ENCODE peak calls at places on chromosomes 5 and 9, in five cellular contexts. Y, D, W, S and V are unnamed samples.

GRCh38 chr9:133144887-133145466 is 18.7 kb downstream of the GBGT1 start:
- DNase-seq in Y (no peak), D (no peak), W (no peak), S (no peak), V (no peak)

GRCh38 chr5:179270581-179271300 is 74.5 kb downstream of the ADAMTS2 start:
- DNase-seq in Y (peak; percentile 92), D (no peak), W (peak; percentile 56), S (peak; percentile 38), V (no peak)

GRCh38 chr5:56608216-56608925 is 207.0 kb upstream of the MAP3K1 start:
- DNase-seq in Y (no peak), D (no peak), W (peak; percentile 33), S (no peak), V (no peak)

GRCh38 chr5:149901511-149901910 is 43.1 kb downstream of the PDE6A start:
- DNase-seq in Y (no peak), D (no peak), W (no peak), S (no peak), V (no peak)

GRCh38 chr9:126155756-126156664 is 170.6 kb upstream of the MVB12B start:
- DNase-seq in Y (no peak), D (no peak), W (no peak), S (no peak), V (no peak)

GRCh38 chr5:77882670-77883257 is 106.6 kb upstream of the TBCA start:
- DNase-seq in Y (peak; percentile 85), D (no peak), W (peak; percentile 70), S (peak; percentile 59), V (no peak)

GRCh38 chr9:89461302-89461701 is 36.6 kb downstream of the SEMA4D start:
- DNase-seq in Y (peak; percentile 81), D (no peak), W (peak; percentile 87), S (peak; percentile 84), V (no peak)

GRCh38 chr9:126625329-126626116 is 11.8 kb downstream of the LMX1B start:
- DNase-seq in Y (no peak), D (no peak), W (no peak), S (no peak), V (no peak)

GRCh38 chr9:129457325-129457779 is 163.5 kb downstream of the C9orf50 start:
- DNase-seq in Y (no peak), D (no peak), W (no peak), S (no peak), V (no peak)

GRCh38 chr9:117825609-117826347 is 121.6 kb downstream of the TLR4 start:
- DNase-seq in Y (no peak), D (peak; percentile 40), W (no peak), S (no peak), V (no peak)

GRCh38 chr5:53019320-53019719 is 30.2 kb downstream of the ITGA2 start:
- DNase-seq in Y (peak; percentile 75), D (no peak), W (peak; percentile 87), S (peak; percentile 82), V (no peak)

GRCh38 chr5:124841829-124842712 is 95.6 kb upstream of the ZNF608 start:
- DNase-seq in Y (peak; percentile 66), D (no peak), W (peak; percentile 25), S (peak; percentile 20), V (no peak)

GRCh38 chr5:135662683-135663082 is 83.9 kb upstream of the CXCL14 start:
- DNase-seq in Y (no peak), D (no peak), W (no peak), S (no peak), V (no peak)

GRCh38 chr5:170434953-170435605 is 45.9 kb upstream of the KCNMB1 start:
- DNase-seq in Y (peak; percentile 69), D (no peak), W (peak; percentile 26), S (peak; percentile 4), V (peak; percentile 62)

DNA sequence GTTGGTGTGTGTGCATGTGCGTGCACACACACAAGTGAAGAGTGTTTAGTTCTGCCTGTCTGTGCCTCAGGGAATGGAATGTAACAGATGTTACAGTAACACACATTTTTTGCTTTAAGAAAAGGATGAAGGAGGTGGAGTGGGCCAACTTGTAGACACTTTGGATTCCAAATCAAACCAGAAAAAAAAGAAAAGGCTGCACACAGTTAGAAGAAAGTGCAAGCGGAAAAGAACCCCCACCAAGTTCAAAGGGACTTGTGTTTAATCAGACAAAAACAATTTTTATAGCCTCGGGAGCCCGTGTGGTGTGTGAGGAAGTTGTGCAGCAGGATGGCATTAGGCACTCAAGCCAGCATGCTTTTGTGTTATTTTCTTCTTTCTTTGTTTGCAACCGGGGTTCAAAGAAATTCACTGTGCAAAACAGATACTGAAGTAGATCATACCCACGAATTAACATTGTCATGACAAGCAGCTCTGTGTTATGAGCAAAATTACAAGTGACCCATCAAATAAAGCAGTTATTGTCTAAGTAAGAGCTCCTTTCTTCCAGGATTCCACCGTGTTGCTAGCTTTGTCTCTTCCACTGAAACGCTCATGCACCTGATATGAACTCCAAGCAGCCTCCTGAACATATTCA is 189.5 kb downstream of the SEMA5A start:
- DNase-seq in Y (no peak), D (no peak), W (peak; percentile 59), S (peak; percentile 47), V (no peak)
- TF ChIP-seq CTCF in Y (no peak), D (no peak), W (no peak), S (no peak), V (no peak)

GRCh38 chr9:137199411-137200121 is 975 bp downstream of the TPRN start:
- DNase-seq in Y (peak; percentile 47), D (no peak), W (peak; percentile 30), S (no peak), V (no peak)

GRCh38 chr9:137200311-137201204 is at the start of gene TPRN:
- DNase-seq in Y (peak; percentile 100), D (peak; percentile 95), W (peak; percentile 98), S (peak; percentile 95), V (peak; percentile 99)

GRCh38 chr9:137198748-137199276 is 1.7 kb downstream of the TPRN start:
- DNase-seq in Y (no peak), D (no peak), W (no peak), S (no peak), V (peak; percentile 63)

GRCh38 chr9:137195525-137196220 is 4.9 kb downstream of the TPRN start:
- DNase-seq in Y (no peak), D (no peak), W (no peak), S (no peak), V (peak; percentile 94)

DNA sequence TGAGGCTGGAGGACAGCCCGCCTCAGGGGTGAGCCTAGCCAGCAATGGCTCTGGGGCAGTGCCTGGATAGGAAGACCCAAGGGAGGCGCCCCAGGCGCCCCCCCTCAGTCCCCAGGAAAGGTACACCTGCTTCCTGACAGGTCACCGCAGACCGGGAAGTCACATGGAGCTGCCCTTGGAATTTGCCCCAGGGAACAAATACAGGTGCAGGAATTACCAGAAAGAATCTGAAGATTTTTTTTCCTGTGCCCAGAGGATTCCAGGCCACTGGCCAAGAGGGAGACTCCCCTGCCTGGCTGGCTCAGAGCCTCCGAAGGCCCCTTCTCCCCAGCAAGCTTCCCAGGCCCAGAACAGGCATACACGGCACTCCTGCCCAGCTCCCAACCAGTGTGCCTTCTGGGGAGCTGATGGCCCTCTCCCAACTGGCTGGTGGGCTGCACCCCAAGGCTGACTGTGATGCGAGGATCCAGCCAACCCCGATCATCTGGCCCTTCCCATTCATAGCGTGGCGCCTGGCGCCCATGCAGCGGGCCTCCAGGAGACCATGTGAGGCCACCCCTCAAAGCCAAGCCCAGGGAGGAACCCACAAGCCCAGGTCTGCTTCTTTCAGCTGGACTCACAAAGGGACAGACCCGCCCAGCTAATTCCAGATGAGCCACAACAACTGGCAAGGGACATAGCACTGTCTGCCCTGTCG is 2.3 kb downstream of the TPRN start:
- DNase-seq in Y (no peak), D (no peak), W (no peak), S (no peak), V (peak; percentile 84)
- H3K4me3 ChIP-seq in Y (no peak overlapping the region), D (no peak overlapping the region), W (no peak overlapping the region), S (no peak overlapping the region), V (peak overlapping the region; percentile 56)

DNA sequence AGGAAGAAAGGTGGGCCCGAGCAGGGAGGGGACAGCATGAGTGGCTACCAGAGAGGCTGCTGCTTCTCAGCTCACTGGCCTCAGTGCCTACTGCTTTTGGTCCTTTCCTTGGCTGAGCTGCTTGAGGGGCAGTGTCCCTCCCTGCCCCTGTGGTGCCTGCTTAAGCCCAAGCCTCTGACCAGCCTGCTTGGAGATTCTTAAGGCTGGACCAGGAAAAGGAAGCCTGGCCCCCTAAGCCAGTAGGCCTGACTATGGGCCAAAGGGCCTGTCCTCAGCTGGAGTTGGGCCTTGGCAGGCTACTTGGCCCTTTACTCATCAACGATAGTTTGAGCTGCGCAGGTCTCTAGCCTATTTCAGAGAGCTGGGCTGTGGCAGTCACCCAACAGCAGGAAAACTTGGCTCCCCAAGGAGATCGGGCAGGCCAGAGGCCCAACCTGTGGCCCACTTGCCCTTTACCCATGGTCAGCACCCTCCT is 24.9 kb downstream of the TCF7 start:
- DNase-seq in Y (no peak), D (no peak), W (no peak), S (no peak), V (peak; percentile 16)
- H3K4me1 ChIP-seq in Y (no peaks in the 10 kb centered on the region), D (peaks cover 54% of the 10 kb centered on the region), W (peaks cover 8% of the 10 kb centered on the region), S (peaks cover 18% of the 10 kb centered on the region), V (no peaks in the 10 kb centered on the region)

DNA sequence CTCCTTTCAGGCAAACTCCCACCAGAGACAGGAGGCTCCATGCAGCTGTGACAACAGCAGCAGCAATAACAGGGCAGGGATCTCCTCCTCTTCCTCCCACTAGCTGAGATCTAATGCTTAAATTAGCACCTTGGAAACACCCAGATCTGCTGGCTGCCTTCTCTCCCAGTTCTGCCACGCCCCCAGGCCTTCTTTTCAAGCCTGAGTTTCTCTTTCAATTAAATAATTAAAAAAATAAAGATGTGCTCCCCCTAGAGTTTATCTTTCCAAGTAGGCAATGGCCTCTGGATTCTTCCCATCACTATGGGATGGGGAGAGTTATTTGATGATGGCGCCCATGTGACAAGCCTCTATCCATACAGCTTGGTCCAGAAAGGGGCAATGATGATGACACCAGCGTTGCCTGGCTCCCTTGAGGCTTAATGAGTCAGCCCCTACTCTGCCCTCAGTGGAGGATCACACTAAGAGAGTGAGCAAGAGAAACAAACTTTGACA is 3.8 kb downstream of the FAM219A start:
- DNase-seq in Y (peak; percentile 55), D (no peak), W (peak; percentile 40), S (peak; percentile 18), V (no peak)
- TF ChIP-seq CTCF in Y (peak; percentile 27), D (no peak), W (peak; percentile 17), S (no peak), V (no peak)

DNA sequence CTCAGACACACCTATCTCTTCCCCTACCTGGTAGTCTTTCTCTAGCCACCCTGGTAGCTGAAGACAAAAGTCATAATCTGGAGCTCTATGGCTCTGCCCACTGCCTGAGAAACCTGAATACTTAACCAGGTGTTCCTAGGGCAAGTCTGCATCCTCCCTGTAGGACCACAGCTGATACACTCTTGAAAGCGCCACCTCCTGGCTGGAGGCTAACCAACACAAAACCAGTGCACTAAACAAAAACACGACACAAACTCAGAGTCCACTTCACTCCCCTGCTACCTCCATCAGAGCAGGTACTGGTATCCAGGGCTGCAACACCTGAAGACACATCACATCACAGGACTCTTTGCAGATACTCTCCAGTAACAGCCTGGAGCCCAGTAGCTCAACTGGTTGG is 84.6 kb upstream of the ANXA1 start:
- DNase-seq in Y (no peak), D (no peak), W (no peak), S (no peak), V (no peak)
- H3K4me3 ChIP-seq in Y (no peak overlapping the region), D (no peak overlapping the region), W (no peak overlapping the region), S (no peak overlapping the region), V (no peak overlapping the region)

GRCh38 chr5:159053216-159053615 is 46.5 kb downstream of the EBF1 start:
- DNase-seq in Y (no peak), D (no peak), W (no peak), S (no peak), V (no peak)
- H3K4me1 ChIP-seq in Y (no peaks in the 10 kb centered on the region), D (peaks cover 15% of the 10 kb centered on the region), W (peaks cover 18% of the 10 kb centered on the region), S (peaks cover 32% of the 10 kb centered on the region), V (no peaks in the 10 kb centered on the region)